ENCODE peak calls at places on chromosomes 16 and 17, in five cellular contexts. One of them, this sample, is unnamed.

GRCh38 chr17:67027031-67027628 is 17.2 kb upstream of the CACNG1 start:
- DNase-seq in bronchial epithelial cell: peak
- DNase-seq in germinal center: no peak
- DNase-seq in NCI-H2081: no peak
- DNase-seq in stimulated activated CD8-positive, alpha-beta memory T cell treated with anti-CD3 and anti-CD28 coated beads, Interleukin-15, amount 100 ng/mL, for 1 hour: no peak
- DNase-seq in this sample: no peak

GRCh38 chr16:65446441-65446840 is 324.6 kb upstream of the CDH11 start:
- DNase-seq in bronchial epithelial cell: no peak
- DNase-seq in germinal center: no peak
- DNase-seq in NCI-H2081: no peak
- DNase-seq in stimulated activated CD8-positive, alpha-beta memory T cell treated with anti-CD3 and anti-CD28 coated beads, Interleukin-15, amount 100 ng/mL, for 1 hour: no peak
- DNase-seq in this sample: no peak

GRCh38 chr17:61168506-61168905 is 231.1 kb upstream of the TBX2 start:
- DNase-seq in bronchial epithelial cell: peak
- DNase-seq in germinal center: no peak
- DNase-seq in stimulated activated CD8-positive, alpha-beta memory T cell treated with anti-CD3 and anti-CD28 coated beads, Interleukin-15, amount 100 ng/mL, for 1 hour: no peak
- DNase-seq in NCI-H2081: no peak
- DNase-seq in this sample: no peak

GRCh38 chr17:55598495-55598894 is 87.2 kb upstream of the SMIM36 start:
- DNase-seq in bronchial epithelial cell: no peak
- DNase-seq in stimulated activated CD8-positive, alpha-beta memory T cell treated with anti-CD3 and anti-CD28 coated beads, Interleukin-15, amount 100 ng/mL, for 1 hour: no peak
- DNase-seq in NCI-H2081: no peak
- DNase-seq in germinal center: no peak
- DNase-seq in this sample: no peak

GRCh38 chr17:27980035-27980434 is 62.4 kb upstream of the NLK start:
- DNase-seq in NCI-H2081: no peak
- DNase-seq in stimulated activated CD8-positive, alpha-beta memory T cell treated with anti-CD3 and anti-CD28 coated beads, Interleukin-15, amount 100 ng/mL, for 1 hour: no peak
- DNase-seq in germinal center: no peak
- DNase-seq in bronchial epithelial cell: peak
- DNase-seq in this sample: no peak

GRCh38 chr16:68444058-68444657 is 4.2 kb downstream of the SMPD3 start:
- DNase-seq in NCI-H2081: no peak
- DNase-seq in stimulated activated CD8-positive, alpha-beta memory T cell treated with anti-CD3 and anti-CD28 coated beads, Interleukin-15, amount 100 ng/mL, for 1 hour: no peak
- DNase-seq in bronchial epithelial cell: peak
- DNase-seq in germinal center: no peak
- DNase-seq in this sample: no peak

GRCh38 chr17:77526728-77527355 is 386.1 kb downstream of the SEC14L1 start:
- DNase-seq in bronchial epithelial cell: no peak
- DNase-seq in stimulated activated CD8-positive, alpha-beta memory T cell treated with anti-CD3 and anti-CD28 coated beads, Interleukin-15, amount 100 ng/mL, for 1 hour: no peak
- DNase-seq in germinal center: no peak
- DNase-seq in NCI-H2081: peak
- DNase-seq in this sample: no peak

GRCh38 chr17:45719335-45720071 is 64.6 kb upstream of the CRHR1 start:
- DNase-seq in bronchial epithelial cell: peak
- DNase-seq in stimulated activated CD8-positive, alpha-beta memory T cell treated with anti-CD3 and anti-CD28 coated beads, Interleukin-15, amount 100 ng/mL, for 1 hour: no peak
- DNase-seq in germinal center: no peak
- DNase-seq in NCI-H2081: no peak
- DNase-seq in this sample: peak

GRCh38 chr17:28563475-28563874 is 7.8 kb downstream of the PIGS start:
- DNase-seq in bronchial epithelial cell: no peak
- DNase-seq in NCI-H2081: no peak
- DNase-seq in germinal center: no peak
- DNase-seq in stimulated activated CD8-positive, alpha-beta memory T cell treated with anti-CD3 and anti-CD28 coated beads, Interleukin-15, amount 100 ng/mL, for 1 hour: no peak
- DNase-seq in this sample: no peak

GRCh38 chr17:3043737-3044365 is 19.6 kb downstream of the OR1D5 start:
- DNase-seq in stimulated activated CD8-positive, alpha-beta memory T cell treated with anti-CD3 and anti-CD28 coated beads, Interleukin-15, amount 100 ng/mL, for 1 hour: no peak
- DNase-seq in germinal center: no peak
- DNase-seq in NCI-H2081: peak
- DNase-seq in bronchial epithelial cell: no peak
- DNase-seq in this sample: no peak

GRCh38 chr17:32659419-32659842 is 172.6 kb downstream of the CDK5R1 start:
- DNase-seq in germinal center: peak
- DNase-seq in NCI-H2081: peak
- DNase-seq in bronchial epithelial cell: peak
- DNase-seq in stimulated activated CD8-positive, alpha-beta memory T cell treated with anti-CD3 and anti-CD28 coated beads, Interleukin-15, amount 100 ng/mL, for 1 hour: peak
- DNase-seq in this sample: no peak

GRCh38 chr16:68264128-68265077 is at the start of gene SLC7A6:
- DNase-seq in germinal center: peak
- DNase-seq in stimulated activated CD8-positive, alpha-beta memory T cell treated with anti-CD3 and anti-CD28 coated beads, Interleukin-15, amount 100 ng/mL, for 1 hour: peak
- DNase-seq in bronchial epithelial cell: peak
- DNase-seq in NCI-H2081: peak
- DNase-seq in this sample: peak

GRCh38 chr16:31200821-31201510 is 1.6 kb downstream of the PYCARD start:
- DNase-seq in germinal center: peak
- DNase-seq in bronchial epithelial cell: no peak
- DNase-seq in NCI-H2081: no peak
- DNase-seq in stimulated activated CD8-positive, alpha-beta memory T cell treated with anti-CD3 and anti-CD28 coated beads, Interleukin-15, amount 100 ng/mL, for 1 hour: no peak
- DNase-seq in this sample: no peak

GRCh38 chr16:79299154-79299799 is 301.3 kb downstream of the MAF start:
- DNase-seq in stimulated activated CD8-positive, alpha-beta memory T cell treated with anti-CD3 and anti-CD28 coated beads, Interleukin-15, amount 100 ng/mL, for 1 hour: no peak
- DNase-seq in NCI-H2081: no peak
- DNase-seq in bronchial epithelial cell: no peak
- DNase-seq in germinal center: no peak
- DNase-seq in this sample: no peak

GRCh38 chr17:78937561-78937960 is 12.4 kb upstream of the TIMP2 start:
- DNase-seq in NCI-H2081: no peak
- DNase-seq in bronchial epithelial cell: no peak
- DNase-seq in stimulated activated CD8-positive, alpha-beta memory T cell treated with anti-CD3 and anti-CD28 coated beads, Interleukin-15, amount 100 ng/mL, for 1 hour: no peak
- DNase-seq in germinal center: no peak
- DNase-seq in this sample: no peak

GRCh38 chr17:57033296-57033695 is 51.8 kb upstream of the AKAP1 start:
- DNase-seq in stimulated activated CD8-positive, alpha-beta memory T cell treated with anti-CD3 and anti-CD28 coated beads, Interleukin-15, amount 100 ng/mL, for 1 hour: no peak
- DNase-seq in bronchial epithelial cell: no peak
- DNase-seq in NCI-H2081: no peak
- DNase-seq in germinal center: no peak
- DNase-seq in this sample: no peak

GRCh38 chr16:84604477-84605013 is 13.3 kb downstream of the COTL1 start:
- DNase-seq in germinal center: no peak
- DNase-seq in NCI-H2081: no peak
- DNase-seq in stimulated activated CD8-positive, alpha-beta memory T cell treated with anti-CD3 and anti-CD28 coated beads, Interleukin-15, amount 100 ng/mL, for 1 hour: no peak
- DNase-seq in bronchial epithelial cell: no peak
- DNase-seq in this sample: no peak

GRCh38 chr17:79803421-79803996 is 6.6 kb upstream of the CBX8 start:
- DNase-seq in stimulated activated CD8-positive, alpha-beta memory T cell treated with anti-CD3 and anti-CD28 coated beads, Interleukin-15, amount 100 ng/mL, for 1 hour: no peak
- DNase-seq in NCI-H2081: no peak
- DNase-seq in bronchial epithelial cell: no peak
- DNase-seq in germinal center: no peak
- DNase-seq in this sample: no peak

GRCh38 chr16:46974352-46974751 is 878 bp upstream of the DNAJA2 start:
- DNase-seq in stimulated activated CD8-positive, alpha-beta memory T cell treated with anti-CD3 and anti-CD28 coated beads, Interleukin-15, amount 100 ng/mL, for 1 hour: no peak
- DNase-seq in bronchial epithelial cell: peak
- DNase-seq in NCI-H2081: no peak
- DNase-seq in germinal center: peak
- DNase-seq in this sample: no peak

GRCh38 chr16:73053379-73054130 is 5.6 kb upstream of the ZFHX3 start:
- DNase-seq in NCI-H2081: no peak
- DNase-seq in germinal center: no peak
- DNase-seq in bronchial epithelial cell: peak
- DNase-seq in stimulated activated CD8-positive, alpha-beta memory T cell treated with anti-CD3 and anti-CD28 coated beads, Interleukin-15, amount 100 ng/mL, for 1 hour: no peak
- DNase-seq in this sample: no peak

GRCh38 chr16:73163238-73163795 is 115.4 kb upstream of the ZFHX3 start:
- DNase-seq in NCI-H2081: no peak
- DNase-seq in stimulated activated CD8-positive, alpha-beta memory T cell treated with anti-CD3 and anti-CD28 coated beads, Interleukin-15, amount 100 ng/mL, for 1 hour: no peak
- DNase-seq in germinal center: no peak
- DNase-seq in bronchial epithelial cell: no peak
- DNase-seq in this sample: no peak

GRCh38 chr16:1194665-1195392 is 30.2 kb downstream of the TPSG1 start:
- DNase-seq in germinal center: peak
- DNase-seq in NCI-H2081: no peak
- DNase-seq in stimulated activated CD8-positive, alpha-beta memory T cell treated with anti-CD3 and anti-CD28 coated beads, Interleukin-15, amount 100 ng/mL, for 1 hour: no peak
- DNase-seq in bronchial epithelial cell: no peak
- DNase-seq in this sample: no peak

GRCh38 chr17:489758-490329 is 137.2 kb upstream of the RPH3AL start:
- DNase-seq in stimulated activated CD8-positive, alpha-beta memory T cell treated with anti-CD3 and anti-CD28 coated beads, Interleukin-15, amount 100 ng/mL, for 1 hour: peak
- DNase-seq in bronchial epithelial cell: no peak
- DNase-seq in NCI-H2081: no peak
- DNase-seq in germinal center: peak
- DNase-seq in this sample: no peak

GRCh38 chr17:75752405-75753192 is 12.4 kb downstream of the GALK1 start:
- DNase-seq in bronchial epithelial cell: no peak
- DNase-seq in stimulated activated CD8-positive, alpha-beta memory T cell treated with anti-CD3 and anti-CD28 coated beads, Interleukin-15, amount 100 ng/mL, for 1 hour: no peak
- DNase-seq in NCI-H2081: no peak
- DNase-seq in germinal center: peak
- DNase-seq in this sample: no peak

GRCh38 chr16:50611332-50611934 is 63.2 kb downstream of the NKD1 start:
- DNase-seq in stimulated activated CD8-positive, alpha-beta memory T cell treated with anti-CD3 and anti-CD28 coated beads, Interleukin-15, amount 100 ng/mL, for 1 hour: no peak
- DNase-seq in germinal center: no peak
- DNase-seq in NCI-H2081: no peak
- DNase-seq in bronchial epithelial cell: peak
- DNase-seq in this sample: no peak

GRCh38 chr17:7685533-7686220 is 1.6 kb downstream of the TP53 start:
- DNase-seq in stimulated activated CD8-positive, alpha-beta memory T cell treated with anti-CD3 and anti-CD28 coated beads, Interleukin-15, amount 100 ng/mL, for 1 hour: peak
- DNase-seq in NCI-H2081: peak
- DNase-seq in germinal center: peak
- DNase-seq in bronchial epithelial cell: peak
- DNase-seq in this sample: peak

GRCh38 chr17:81579821-81580321 is 27.7 kb upstream of the FAAP100 start:
- DNase-seq in stimulated activated CD8-positive, alpha-beta memory T cell treated with anti-CD3 and anti-CD28 coated beads, Interleukin-15, amount 100 ng/mL, for 1 hour: no peak
- DNase-seq in NCI-H2081: no peak
- DNase-seq in germinal center: no peak
- DNase-seq in bronchial epithelial cell: peak
- DNase-seq in this sample: peak

GRCh38 chr17:10139560-10139959 is 58.8 kb downstream of the GAS7 start:
- DNase-seq in bronchial epithelial cell: no peak
- DNase-seq in stimulated activated CD8-positive, alpha-beta memory T cell treated with anti-CD3 and anti-CD28 coated beads, Interleukin-15, amount 100 ng/mL, for 1 hour: no peak
- DNase-seq in NCI-H2081: no peak
- DNase-seq in germinal center: no peak
- DNase-seq in this sample: no peak

GRCh38 chr16:62638964-62639861 is 603.0 kb upstream of the CDH8 start:
- DNase-seq in NCI-H2081: no peak
- DNase-seq in stimulated activated CD8-positive, alpha-beta memory T cell treated with anti-CD3 and anti-CD28 coated beads, Interleukin-15, amount 100 ng/mL, for 1 hour: no peak
- DNase-seq in bronchial epithelial cell: no peak
- DNase-seq in germinal center: no peak
- DNase-seq in this sample: no peak

GRCh38 chr16:901715-902601 is 68.8 kb downstream of the LMF1 start:
- DNase-seq in stimulated activated CD8-positive, alpha-beta memory T cell treated with anti-CD3 and anti-CD28 coated beads, Interleukin-15, amount 100 ng/mL, for 1 hour: no peak
- DNase-seq in bronchial epithelial cell: no peak
- DNase-seq in germinal center: no peak
- DNase-seq in NCI-H2081: no peak
- DNase-seq in this sample: no peak

GRCh38 chr16:90020838-90021382 is 1.7 kb upstream of the DBNDD1 start:
- DNase-seq in bronchial epithelial cell: no peak
- DNase-seq in germinal center: no peak
- DNase-seq in NCI-H2081: peak
- DNase-seq in stimulated activated CD8-positive, alpha-beta memory T cell treated with anti-CD3 and anti-CD28 coated beads, Interleukin-15, amount 100 ng/mL, for 1 hour: no peak
- DNase-seq in this sample: no peak

GRCh38 chr16:11557811-11558210 is 28.9 kb downstream of the LITAF start:
- DNase-seq in bronchial epithelial cell: no peak
- DNase-seq in stimulated activated CD8-positive, alpha-beta memory T cell treated with anti-CD3 and anti-CD28 coated beads, Interleukin-15, amount 100 ng/mL, for 1 hour: no peak
- DNase-seq in NCI-H2081: no peak
- DNase-seq in germinal center: no peak
- DNase-seq in this sample: no peak

GRCh38 chr17:38329284-38329683 is 14.5 kb downstream of the GPR179 start:
- DNase-seq in NCI-H2081: no peak
- DNase-seq in germinal center: no peak
- DNase-seq in stimulated activated CD8-positive, alpha-beta memory T cell treated with anti-CD3 and anti-CD28 coated beads, Interleukin-15, amount 100 ng/mL, for 1 hour: no peak
- DNase-seq in bronchial epithelial cell: no peak
- DNase-seq in this sample: no peak

GRCh38 chr17:34858941-34859562 is 102.2 kb downstream of the CCT6B start:
- DNase-seq in stimulated activated CD8-positive, alpha-beta memory T cell treated with anti-CD3 and anti-CD28 coated beads, Interleukin-15, amount 100 ng/mL, for 1 hour: no peak
- DNase-seq in NCI-H2081: no peak
- DNase-seq in germinal center: no peak
- DNase-seq in bronchial epithelial cell: no peak
- DNase-seq in this sample: no peak

GRCh38 chr16:19555938-19556778 is 655 bp downstream of the VPS35L start:
- DNase-seq in bronchial epithelial cell: peak
- DNase-seq in germinal center: peak
- DNase-seq in stimulated activated CD8-positive, alpha-beta memory T cell treated with anti-CD3 and anti-CD28 coated beads, Interleukin-15, amount 100 ng/mL, for 1 hour: no peak
- DNase-seq in NCI-H2081: no peak
- DNase-seq in this sample: no peak

GRCh38 chr17:49235896-49236295 is 5.3 kb upstream of the PHOSPHO1 start:
- DNase-seq in NCI-H2081: no peak
- DNase-seq in stimulated activated CD8-positive, alpha-beta memory T cell treated with anti-CD3 and anti-CD28 coated beads, Interleukin-15, amount 100 ng/mL, for 1 hour: no peak
- DNase-seq in bronchial epithelial cell: no peak
- DNase-seq in germinal center: no peak
- DNase-seq in this sample: no peak

GRCh38 chr17:81308161-81308560 is 13.1 kb upstream of the SLC38A10 start:
- DNase-seq in bronchial epithelial cell: no peak
- DNase-seq in NCI-H2081: no peak
- DNase-seq in stimulated activated CD8-positive, alpha-beta memory T cell treated with anti-CD3 and anti-CD28 coated beads, Interleukin-15, amount 100 ng/mL, for 1 hour: no peak
- DNase-seq in germinal center: no peak
- DNase-seq in this sample: no peak

GRCh38 chr17:73119631-73120030 is 27.1 kb upstream of the SLC39A11 start:
- DNase-seq in bronchial epithelial cell: no peak
- DNase-seq in germinal center: no peak
- DNase-seq in NCI-H2081: no peak
- DNase-seq in stimulated activated CD8-positive, alpha-beta memory T cell treated with anti-CD3 and anti-CD28 coated beads, Interleukin-15, amount 100 ng/mL, for 1 hour: no peak
- DNase-seq in this sample: no peak

GRCh38 chr17:1999557-2000251 is 25.4 kb downstream of the RTN4RL1 start:
- DNase-seq in NCI-H2081: peak
- DNase-seq in bronchial epithelial cell: peak
- DNase-seq in stimulated activated CD8-positive, alpha-beta memory T cell treated with anti-CD3 and anti-CD28 coated beads, Interleukin-15, amount 100 ng/mL, for 1 hour: no peak
- DNase-seq in germinal center: no peak
- DNase-seq in this sample: no peak